ENCODE peak calls at places on chromosomes 4 and X, in five cellular contexts. E, N, T, Z and D are unnamed samples.

GRCh38 chr4:46937493-46937892 is 28.4 kb upstream of the COX7B2 start:
- DNase-seq in E (peak), N (no peak), T (no peak), Z (peak), D (no peak)

GRCh38 chrX:95996294-95996693 is 688.3 kb upstream of the DIAPH2 start:
- DNase-seq in E (no peak), N (no peak), T (no peak), Z (no peak), D (no peak)

GRCh38 chr4:8084712-8085490 is 73.7 kb downstream of the ABLIM2 start:
- DNase-seq in E (no peak), N (no peak), T (no peak), Z (no peak), D (no peak)

GRCh38 chr4:133866328-133866699 is 335.3 kb downstream of the PABPC4L start:
- DNase-seq in E (no peak), N (no peak), T (no peak), Z (peak), D (no peak)

GRCh38 chr4:55733874-55734437 is 85.6 kb upstream of the EXOC1L start:
- DNase-seq in E (no peak), N (no peak), T (no peak), Z (peak), D (no peak)

GRCh38 chr4:144449623-144450022 is 196.3 kb upstream of the HHIP start:
- DNase-seq in E (no peak), N (no peak), T (no peak), Z (peak), D (no peak)

GRCh38 chrX:353566-354535 is 32.9 kb downstream of the PPP2R3B start:
- DNase-seq in E (no peak), N (no peak), T (no peak), Z (no peak), D (no peak)

GRCh38 chr4:4585012-4585670 is 43.3 kb upstream of the STX18 start:
- DNase-seq in E (no peak), N (no peak), T (no peak), Z (peak), D (no peak)

GRCh38 chr4:17667653-17668201 is 53.3 kb downstream of the MED28 start:
- DNase-seq in E (no peak), N (no peak), T (no peak), Z (no peak), D (no peak)

GRCh38 chrX:69033936-69034335 is 131.3 kb downstream of the PJA1 start:
- DNase-seq in E (no peak), N (no peak), T (no peak), Z (no peak), D (no peak)

GRCh38 chr4:2843909-2844584 is 403 bp downstream of the ADD1 start:
- DNase-seq in E (peak), N (no peak), T (no peak), Z (no peak), D (no peak)

GRCh38 chr4:63218837-63219236 is 1190.4 kb downstream of the TECRL start:
- DNase-seq in E (no peak), N (no peak), T (no peak), Z (no peak), D (no peak)

GRCh38 chr4:118348886-118349285 is 3.9 kb downstream of the PRSS12 start:
- DNase-seq in E (no peak), N (no peak), T (no peak), Z (no peak), D (no peak)

GRCh38 chrX:29382811-29383210 is 795.6 kb downstream of the IL1RAPL1 start:
- DNase-seq in E (no peak), N (no peak), T (no peak), Z (no peak), D (no peak)

GRCh38 chr4:54516556-54517215 is 141.1 kb upstream of the KIT start:
- DNase-seq in E (no peak), N (no peak), T (no peak), Z (peak), D (no peak)

GRCh38 chrX:155767101-155767878 is 113.9 kb upstream of the VAMP7 start:
- DNase-seq in E (peak), N (no peak), T (peak), Z (peak), D (no peak)

GRCh38 chr4:80767944-80768343 is 262.6 kb upstream of the BMP3 start:
- DNase-seq in E (no peak), N (no peak), T (no peak), Z (no peak), D (no peak)

GRCh38 chrX:2696698-2697215 is 5.7 kb downstream of the CD99 start:
- DNase-seq in E (peak), N (no peak), T (peak), Z (peak), D (no peak)

GRCh38 chrX:44961817-44962607 is 89.0 kb downstream of the KDM6A start:
- DNase-seq in E (no peak), N (no peak), T (no peak), Z (no peak), D (no peak)

GRCh38 chr4:75696036-75696435 is 22.8 kb upstream of the G3BP2 start:
- DNase-seq in E (peak), N (no peak), T (no peak), Z (no peak), D (no peak)

GRCh38 chr4:28277931-28278330 is 1417.3 kb downstream of the STIM2 start:
- DNase-seq in E (no peak), N (no peak), T (no peak), Z (no peak), D (no peak)

GRCh38 chrX:118726887-118727685 is at the start of gene IL13RA1:
- DNase-seq in E (peak), N (no peak), T (no peak), Z (peak), D (peak)

GRCh38 chrX:150184487-150184886 is 178.6 kb upstream of the MAMLD1 start:
- DNase-seq in E (no peak), N (no peak), T (no peak), Z (no peak), D (no peak)

GRCh38 chr4:24262616-24263015 is 321.7 kb downstream of the DHX15 start:
- DNase-seq in E (no peak), N (no peak), T (no peak), Z (no peak), D (no peak)

GRCh38 chrX:48626401-48627298 is 29.4 kb downstream of the WDR13 start:
- DNase-seq in E (no peak), N (no peak), T (no peak), Z (no peak), D (no peak)

GRCh38 chrX:806586-806985 is 176.0 kb downstream of the SHOX start:
- DNase-seq in E (no peak), N (no peak), T (no peak), Z (no peak), D (no peak)

GRCh38 chrX:22399793-22400192 is 127.1 kb downstream of the CBLL2 start:
- DNase-seq in E (no peak), N (no peak), T (no peak), Z (no peak), D (no peak)

GRCh38 chr4:167233523-167234387 is 539 bp downstream of the SPOCK3 start:
- DNase-seq in E (no peak), N (peak), T (no peak), Z (peak), D (no peak)

GRCh38 chrX:130109429-130110378 is 593 bp downstream of the ELF4 start:
- DNase-seq in E (no peak), N (no peak), T (no peak), Z (peak), D (no peak)

GRCh38 chr4:173524218-173525117 is 5.6 kb downstream of the HAND2 start:
- DNase-seq in E (no peak), N (no peak), T (peak), Z (no peak), D (no peak)

GRCh38 chrX:80648023-80648422 is 161.7 kb downstream of the BRWD3 start:
- DNase-seq in E (no peak), N (no peak), T (no peak), Z (peak), D (no peak)
- TF ChIP-seq CTCF in E (peak), N (peak), T (no peak), Z (peak), D (peak)

DNA sequence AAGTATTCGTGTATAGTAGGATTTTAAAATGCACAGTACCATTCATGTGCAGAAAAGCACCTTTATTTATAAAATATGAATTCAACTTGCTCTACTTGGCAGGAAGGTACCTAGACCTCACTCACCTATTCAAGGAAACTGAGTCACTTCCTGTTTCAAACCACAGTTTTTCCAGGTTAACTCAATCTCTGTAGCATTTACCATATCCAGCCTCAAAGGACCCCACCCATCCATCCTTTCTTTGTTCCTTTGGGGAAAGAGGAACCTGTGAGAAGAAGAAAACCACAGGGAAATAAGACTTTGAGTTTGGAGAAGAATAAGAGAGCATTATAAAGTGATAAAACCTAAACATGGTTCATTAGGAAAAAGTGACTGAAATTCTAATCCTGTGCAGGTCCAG is 250.7 kb downstream of the CBR4 start:
- DNase-seq in E (no peak), N (no peak), T (no peak), Z (no peak), D (no peak)
- TF ChIP-seq CTCF in E (no peak), N (no peak), T (no peak), Z (no peak), D (no peak)

GRCh38 chr4:152168960-152169616 is 366.8 kb downstream of the FBXW7 start:
- DNase-seq in E (no peak), N (no peak), T (no peak), Z (no peak), D (no peak)
- TF ChIP-seq CTCF in E (no peak), N (no peak), T (no peak), Z (no peak), D (no peak)

DNA sequence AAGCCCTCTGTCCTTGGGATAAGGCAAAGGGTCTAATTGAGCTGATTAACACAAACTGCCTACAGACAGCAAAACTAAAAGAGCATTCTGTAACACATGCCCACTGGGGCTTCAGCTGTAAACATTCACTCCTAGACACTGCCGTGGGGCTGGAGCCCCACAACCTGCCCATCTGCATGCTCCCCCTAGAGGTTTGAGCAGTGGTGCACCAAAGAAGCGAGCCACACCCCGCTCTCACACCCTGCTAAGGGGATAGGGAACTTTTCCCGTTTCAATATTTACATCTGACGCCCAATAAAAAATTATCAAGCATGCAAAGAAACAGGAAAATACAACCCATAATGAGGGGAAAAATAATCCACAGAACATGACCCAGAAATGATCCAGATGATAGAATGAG is 46.9 kb upstream of the HSD17B10 start:
- DNase-seq in E (no peak), N (no peak), T (no peak), Z (no peak), D (no peak)
- TF ChIP-seq CTCF in E (no peak), N (no peak), T (no peak), Z (peak), D (no peak)

GRCh38 chrX:16917120-16917519 is 29.3 kb upstream of the REPS2 start:
- DNase-seq in E (no peak), N (no peak), T (no peak), Z (no peak), D (no peak)

GRCh38 chrX:16918979-16919378 is 27.5 kb upstream of the REPS2 start:
- DNase-seq in E (no peak), N (no peak), T (no peak), Z (no peak), D (no peak)

GRCh38 chrX:16924631-16925239 is 21.7 kb upstream of the REPS2 start:
- DNase-seq in E (no peak), N (no peak), T (no peak), Z (no peak), D (no peak)

GRCh38 chrX:16923157-16923556 is 23.3 kb upstream of the REPS2 start:
- DNase-seq in E (no peak), N (no peak), T (no peak), Z (no peak), D (no peak)

DNA sequence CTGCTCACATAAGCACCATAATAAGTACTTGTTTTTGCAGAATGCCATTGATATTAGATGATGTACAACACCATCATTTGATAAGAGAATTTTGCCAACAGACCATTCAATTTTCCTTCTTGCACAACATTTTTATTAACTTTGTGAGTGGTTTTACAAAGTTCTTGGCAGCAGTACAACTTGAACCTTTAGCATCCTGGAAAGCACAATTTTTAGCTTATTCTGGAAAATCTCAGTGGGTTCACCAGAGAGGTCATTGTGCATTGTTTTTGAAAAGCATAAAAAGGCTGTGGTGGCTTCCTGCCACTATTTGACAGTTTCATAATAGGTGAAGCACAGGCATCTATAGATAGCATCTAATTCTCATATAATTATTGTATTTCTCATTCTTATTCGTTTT is 26.3 kb upstream of the REPS2 start:
- DNase-seq in E (no peak), N (no peak), T (no peak), Z (peak), D (no peak)
- TF ChIP-seq CTCF in E (no peak), N (no peak), T (no peak), Z (no peak), D (no peak)

DNA sequence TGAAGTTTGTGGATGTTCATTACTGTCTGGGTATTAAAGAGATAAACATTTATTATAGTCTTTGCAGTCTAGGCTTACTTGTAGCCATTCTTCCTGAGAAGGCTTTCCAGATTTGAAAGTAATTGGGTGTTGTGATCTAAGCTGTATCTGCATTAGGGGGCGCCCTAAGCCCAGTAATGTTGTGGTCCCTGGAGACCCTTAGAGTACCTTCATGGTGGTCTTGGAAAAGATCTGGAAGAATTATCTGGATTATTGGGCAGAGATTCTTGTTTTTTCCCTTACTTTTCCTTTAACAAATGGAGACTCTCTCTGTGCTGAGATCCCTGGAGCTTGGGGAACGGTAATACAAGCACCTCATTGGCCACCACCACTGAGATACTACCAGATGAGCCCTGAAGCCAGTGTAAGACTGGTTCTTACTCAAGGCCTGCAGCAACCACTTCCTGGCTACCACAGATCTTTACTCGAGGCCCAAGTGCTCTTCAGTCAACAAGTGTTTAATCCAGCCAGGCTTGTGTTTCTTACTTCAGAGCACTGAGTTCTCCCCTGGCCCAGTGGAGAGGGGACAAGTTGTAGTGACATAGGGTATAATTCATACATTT is 63.1 kb downstream of the RTL3 start:
- DNase-seq in E (no peak), N (no peak), T (no peak), Z (peak), D (no peak)
- TF ChIP-seq CTCF in E (no peak), N (no peak), T (no peak), Z (peak), D (no peak)

GRCh38 chr4:71554025-71554424 is 215.2 kb downstream of the SLC4A4 start:
- DNase-seq in E (no peak), N (no peak), T (no peak), Z (no peak), D (no peak)

GRCh38 chr4:71545168-71545567 is 206.3 kb downstream of the SLC4A4 start:
- DNase-seq in E (no peak), N (no peak), T (no peak), Z (peak), D (no peak)

GRCh38 chr4:71549516-71550160 is 210.8 kb downstream of the SLC4A4 start:
- DNase-seq in E (no peak), N (no peak), T (no peak), Z (peak), D (no peak)

GRCh38 chr4:71553605-71554004 is 214.8 kb downstream of the SLC4A4 start:
- DNase-seq in E (peak), N (no peak), T (no peak), Z (peak), D (no peak)

GRCh38 chr4:71550220-71551190 is 211.7 kb downstream of the SLC4A4 start:
- DNase-seq in E (no peak), N (no peak), T (no peak), Z (peak), D (no peak)
- TF ChIP-seq CTCF in E (no peak), N (no peak), T (no peak), Z (no peak), D (no peak)

GRCh38 chr4:164009435-164009834 is 514.9 kb downstream of the TMA16 start:
- DNase-seq in E (no peak), N (no peak), T (no peak), Z (no peak), D (no peak)

GRCh38 chr4:164011791-164012190 is 517.3 kb downstream of the TMA16 start:
- DNase-seq in E (no peak), N (no peak), T (no peak), Z (no peak), D (no peak)

DNA sequence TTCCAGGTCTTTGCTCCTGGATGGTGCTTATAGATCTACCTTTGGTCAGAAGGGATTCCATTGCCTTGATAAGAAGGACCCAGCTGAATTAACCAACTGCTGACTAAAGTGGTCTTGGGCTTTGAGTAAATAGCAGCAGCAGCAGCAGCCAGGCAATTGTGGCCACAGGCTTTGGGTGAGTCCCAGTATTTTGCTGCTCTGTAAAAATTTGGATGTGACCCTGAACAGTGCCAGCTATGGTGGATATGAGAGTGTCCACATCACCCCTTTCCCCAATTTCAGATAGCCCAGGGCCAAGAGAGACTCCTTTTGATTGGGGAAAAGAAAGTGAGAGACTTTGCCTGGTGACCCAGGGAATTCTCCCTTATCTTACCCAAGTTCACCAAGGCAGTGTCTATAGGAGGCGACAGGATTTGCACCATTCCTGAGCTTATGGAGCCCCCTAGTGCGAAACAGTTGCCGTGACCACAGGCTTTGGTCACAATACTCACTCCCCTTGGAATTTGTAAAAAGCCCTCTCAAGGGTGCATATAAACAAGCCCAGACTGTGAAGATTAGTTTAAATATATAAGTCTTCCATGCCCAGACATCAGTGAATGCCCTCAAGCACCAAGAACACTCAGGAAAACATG is 518.0 kb downstream of the TMA16 start:
- DNase-seq in E (peak), N (no peak), T (peak), Z (no peak), D (no peak)
- TF ChIP-seq CTCF in E (no peak), N (peak), T (no peak), Z (no peak), D (peak)

DNA sequence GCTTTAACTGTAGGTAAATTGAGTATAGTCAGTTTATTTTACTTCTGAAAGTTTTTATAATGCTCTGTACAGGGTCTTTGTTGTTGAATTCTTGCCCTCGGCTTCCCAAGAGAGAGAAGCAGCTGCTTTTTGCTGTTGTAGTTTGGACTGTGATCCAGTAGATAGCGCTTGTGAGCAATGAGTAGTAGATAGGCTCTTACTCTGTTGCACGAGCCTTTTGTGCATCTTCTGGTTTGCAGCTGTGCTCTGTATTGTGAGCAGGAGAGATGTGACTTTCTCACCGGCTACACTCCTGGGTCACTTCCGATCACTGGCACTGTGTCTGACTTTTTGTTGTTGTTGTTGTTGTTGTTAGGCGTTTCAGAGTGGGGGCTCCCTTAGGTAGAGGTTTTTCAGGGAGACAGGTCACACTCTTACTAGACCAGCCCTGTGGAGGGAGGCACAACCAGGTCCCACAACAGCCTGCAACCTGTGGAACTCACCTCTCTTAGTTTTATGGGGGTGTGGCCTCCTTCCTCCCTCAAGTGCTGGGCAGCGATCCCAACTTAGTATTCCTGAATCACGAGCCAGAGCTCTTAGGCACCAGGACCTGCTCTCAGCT is 822.1 kb upstream of the GALNTL6 start:
- DNase-seq in E (peak), N (no peak), T (no peak), Z (no peak), D (no peak)
- TF ChIP-seq CTCF in E (peak), N (no peak), T (no peak), Z (no peak), D (peak)